ENCODE peak calls at places on chromosomes 3 and 15, in nine cellular contexts. G is esophagus muscularis mucosa, F is bronchial epithelial cell, Y is H9, X is HFF-Myc, I is GM06990, S is hepatocyte, B is AG09309, W is kidney. N is an unnamed sample.
A peak's percentile ranks its signal among the peaks of the same experiment; 100 is the strongest.

GRCh38 chr3:146274833-146275232 is 23.9 kb upstream of the PLSCR4 start:
- DNase-seq in G (no peak), F (no peak), Y (no peak), X (no peak), I (no peak), S (no peak), B (peak; percentile 61), W (no peak), N (no peak)

GRCh38 chr15:82093774-82094211 is 48.0 kb upstream of the MEX3B start:
- DNase-seq in G (no peak), F (peak; percentile 93), Y (no peak), X (peak; percentile 51), I (no peak), S (no peak), B (peak; percentile 69), W (no peak), N (no peak)

GRCh38 chr3:109382573-109382972 is 45.2 kb upstream of the DPPA4 start:
- DNase-seq in G (no peak), F (no peak), Y (no peak), X (no peak), I (no peak), S (no peak), B (no peak), W (no peak), N (no peak)

GRCh38 chr3:136343873-136344281 is 93.7 kb downstream of the PCCB start:
- DNase-seq in G (peak; percentile 95), F (peak; percentile 91), Y (no peak), X (peak; percentile 98), I (no peak), S (peak; percentile 90), B (peak; percentile 89), W (peak; percentile 94), N (no peak)

GRCh38 chr3:120622870-120623718 is 27.0 kb downstream of the NDUFB4 start:
- DNase-seq in G (no peak), F (peak; percentile 70), Y (peak; percentile 38), X (peak; percentile 67), I (no peak), S (no peak), B (peak; percentile 48), W (no peak), N (no peak)

GRCh38 chr3:11654166-11654565 is 10.5 kb upstream of the VGLL4 start:
- DNase-seq in G (no peak), F (no peak), Y (no peak), X (no peak), I (no peak), S (no peak), B (no peak), W (no peak), N (no peak)

GRCh38 chr15:68789921-68790575 is 30.6 kb downstream of the ANP32A start:
- DNase-seq in G (no peak), F (no peak), Y (peak; percentile 75), X (no peak), I (no peak), S (peak; percentile 64), B (peak; percentile 37), W (no peak), N (no peak)

GRCh38 chr3:152899306-152899705 is 64.4 kb downstream of the P2RY1 start:
- DNase-seq in G (no peak), F (no peak), Y (no peak), X (no peak), I (no peak), S (no peak), B (no peak), W (no peak), N (no peak)

GRCh38 chr3:151880326-151880725 is 6.9 kb downstream of the SUCNR1 start:
- DNase-seq in G (no peak), F (no peak), Y (no peak), X (no peak), I (no peak), S (no peak), B (no peak), W (no peak), N (no peak)

GRCh38 chr15:60733196-60733595 is 254.3 kb upstream of the ICE2 start:
- DNase-seq in G (no peak), F (no peak), Y (no peak), X (no peak), I (no peak), S (no peak), B (no peak), W (no peak), N (no peak)

GRCh38 chr3:159502986-159503385 is 485.6 kb upstream of the IL12A start:
- DNase-seq in G (no peak), F (no peak), Y (no peak), X (no peak), I (no peak), S (no peak), B (no peak), W (no peak), N (no peak)

GRCh38 chr3:126180477-126181397 is at the start of gene ALDH1L1:
- DNase-seq in G (peak; percentile 96), F (peak; percentile 57), Y (peak; percentile 83), X (no peak), I (no peak), S (peak; percentile 80), B (no peak), W (peak; percentile 90), N (no peak)

GRCh38 chr3:171374260-171374659 is 85.9 kb downstream of the TNIK start:
- DNase-seq in G (no peak), F (no peak), Y (no peak), X (no peak), I (no peak), S (no peak), B (no peak), W (no peak), N (no peak)

GRCh38 chr3:43919067-43919466 is 228.3 kb downstream of the ABHD5 start:
- DNase-seq in G (peak; percentile 21), F (peak; percentile 57), Y (no peak), X (peak; percentile 9), I (no peak), S (no peak), B (no peak), W (no peak), N (no peak)

GRCh38 chr15:52678036-52678467 is 1.1 kb downstream of the ATOSA start:
- DNase-seq in G (peak; percentile 93), F (peak; percentile 57), Y (peak; percentile 46), X (peak; percentile 19), I (peak; percentile 49), S (peak; percentile 75), B (no peak), W (peak; percentile 72), N (peak; percentile 49)

GRCh38 chr3:9550999-9551398 is 2.6 kb downstream of the LHFPL4 start:
- DNase-seq in G (no peak), F (no peak), Y (no peak), X (no peak), I (no peak), S (no peak), B (no peak), W (no peak), N (no peak)

GRCh38 chr15:22895465-22896190 is 57.2 kb downstream of the NIPA2 start:
- DNase-seq in G (no peak), F (peak; percentile 96), Y (no peak), X (no peak), I (no peak), S (peak; percentile 62), B (no peak), W (peak; percentile 66), N (peak; percentile 49)

DNA sequence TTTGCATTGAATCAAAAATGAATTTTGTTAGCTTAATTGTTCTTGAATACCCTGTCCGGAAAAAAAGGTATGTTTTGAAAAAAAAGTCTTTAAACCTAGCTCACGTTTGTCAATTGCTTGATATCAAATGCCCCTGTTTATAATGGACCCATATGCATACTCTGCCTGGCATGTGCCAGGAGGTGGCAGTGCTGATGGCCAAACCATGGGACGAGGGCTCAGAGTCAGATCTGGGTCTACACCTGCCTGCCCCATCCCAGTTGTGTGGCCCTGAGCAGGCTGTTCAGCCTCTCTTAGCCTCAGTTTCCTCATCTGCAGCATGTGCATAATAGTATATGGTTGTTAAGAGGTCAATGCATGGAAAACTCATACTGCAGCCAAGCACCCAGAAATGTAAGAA is 38.8 kb downstream of the PRKCD start:
- DNase-seq in G (no peak), F (no peak), Y (no peak), X (no peak), I (no peak), S (no peak), B (no peak), W (no peak), N (no peak)
- TF ChIP-seq CTCF in G (no peak), F (peak; percentile 29), Y (peak; percentile 14), X (peak; percentile 2), I (peak; percentile 27), S (no peak), B (no peak), W (no peak), N (no peak)

GRCh38 chr3:167346171-167346570 is 33.9 kb downstream of the ZBBX start:
- DNase-seq in G (no peak), F (no peak), Y (no peak), X (no peak), I (no peak), S (no peak), B (no peak), W (no peak), N (no peak)

DNA sequence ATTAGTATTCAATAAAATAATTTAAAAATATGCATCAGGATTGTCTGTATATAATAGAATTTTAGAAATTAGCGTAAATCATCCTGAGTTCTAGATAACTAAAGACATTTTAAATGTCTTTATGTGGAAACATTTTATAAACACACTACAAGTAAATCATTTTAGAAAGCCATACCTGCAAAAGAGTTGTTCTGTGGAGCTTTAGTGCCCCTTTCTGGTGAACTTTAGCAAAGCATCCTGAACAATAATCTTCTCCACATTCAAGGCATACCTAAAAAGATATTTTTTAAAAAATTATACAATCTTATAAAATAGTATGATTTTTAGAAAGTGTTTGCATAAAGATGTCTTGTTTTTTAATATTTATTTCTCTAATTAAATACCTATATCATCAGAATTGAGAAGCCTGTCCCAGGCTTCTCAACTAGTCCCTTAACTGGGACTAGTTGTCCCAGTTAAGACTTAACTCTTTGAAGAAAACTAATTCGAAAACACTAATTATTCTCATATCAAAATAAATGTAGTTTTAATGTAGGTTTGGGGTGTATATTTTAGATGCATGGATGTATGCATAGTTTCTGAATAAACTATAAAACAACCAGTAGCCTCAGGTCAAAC is 29.7 kb downstream of the ZBBX start:
- DNase-seq in G (no peak), F (peak; percentile 44), Y (no peak), X (no peak), I (peak; percentile 2), S (peak; percentile 28), B (no peak), W (no peak), N (peak; percentile 3)
- TF ChIP-seq CTCF in G (peak; percentile 50), F (peak; percentile 21), Y (peak; percentile 91), X (no peak), I (peak; percentile 49), S (peak; percentile 83), B (no peak), W (peak; percentile 45), N (peak; percentile 28)

DNA sequence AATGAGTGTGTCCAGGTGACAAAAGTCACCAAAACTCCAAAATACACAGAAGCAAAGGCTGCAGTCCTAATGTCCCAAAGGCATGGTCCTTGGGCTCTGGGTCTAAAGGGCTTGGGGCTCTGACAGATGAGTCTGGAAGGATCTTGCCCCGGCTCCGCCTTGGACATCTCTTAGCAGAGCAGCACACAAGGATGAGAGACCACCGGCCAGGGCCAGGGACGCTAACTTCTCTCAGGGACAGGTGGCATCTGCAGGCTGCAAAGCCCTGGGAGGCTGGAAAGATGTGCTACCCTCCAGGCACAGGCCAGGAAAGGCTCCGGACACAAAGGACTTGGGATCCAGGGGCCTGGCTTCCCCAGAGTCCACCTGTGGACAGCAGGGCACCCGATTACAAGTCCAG is 14.1 kb upstream of the SHISA5 start:
- DNase-seq in G (no peak), F (no peak), Y (no peak), X (no peak), I (no peak), S (no peak), B (no peak), W (no peak), N (no peak)
- TF ChIP-seq CTCF in G (no peak), F (no peak), Y (no peak), X (no peak), I (no peak), S (no peak), B (no peak), W (no peak), N (no peak)

GRCh38 chr3:193826126-193826795 is 233.3 kb downstream of the OPA1 start:
- DNase-seq in G (no peak), F (peak; percentile 84), Y (no peak), X (no peak), I (no peak), S (peak; percentile 68), B (no peak), W (no peak), N (no peak)
- TF ChIP-seq CTCF in G (no peak), F (no peak), Y (no peak), X (no peak), I (no peak), S (no peak), B (no peak), W (no peak), N (no peak)

N was measured in GM20000.